ENCODE peak calls at places on chromosomes 16 and 17, in eight cellular contexts. A is AG04450, M is hypothalamus, C is small intestine, L is nephron progenitor cell, U is 8988T, N is left ventricle myocardium inferior, S is AML-193. F is an unnamed sample.

GRCh38 chr17:13293421-13293820 is 275.6 kb upstream of the ELAC2 start:
- DNase-seq in M (no peak), S (no peak), C (no peak), A (no peak), N (no peak), U (no peak), L (no peak), F (no peak)

GRCh38 chr17:7840441-7840840 is 6.4 kb downstream of the KDM6B start:
- DNase-seq in A (no peak), U (no peak), C (no peak), S (no peak), M (no peak), N (no peak), L (no peak), F (no peak)

GRCh38 chr17:32103476-32104113 is 38.7 kb upstream of the RHOT1 start:
- DNase-seq in L (no peak), A (no peak), C (no peak), N (no peak), U (no peak), S (no peak), M (no peak), F (no peak)

GRCh38 chr16:7025616-7026190 is 306.9 kb upstream of the RBFOX1 start:
- DNase-seq in N (peak), L (peak), S (peak), A (no peak), C (peak), M (peak), U (peak), F (no peak)

GRCh38 chr16:70635356-70636016 is 10.9 kb upstream of the IL34 start:
- DNase-seq in M (no peak), N (peak), S (no peak), U (no peak), C (no peak), L (peak), A (peak), F (no peak)

GRCh38 chr17:9064311-9064834 is 43.1 kb downstream of the NTN1 start:
- DNase-seq in L (no peak), C (no peak), M (no peak), U (no peak), A (no peak), S (no peak), N (no peak), F (no peak)

GRCh38 chr17:76529224-76529642 is 8.3 kb downstream of the CYGB start:
- DNase-seq in C (no peak), N (peak), A (no peak), U (no peak), L (no peak), M (peak), S (no peak), F (no peak)

GRCh38 chr16:11064846-11065245 is 120.5 kb downstream of the CLEC16A start:
- DNase-seq in M (no peak), S (no peak), N (no peak), U (no peak), L (no peak), A (no peak), C (no peak), F (no peak)

GRCh38 chr17:20121359-20122235 is 112.4 kb downstream of the SPECC1 start:
- DNase-seq in A (peak), U (peak), N (peak), S (peak), C (peak), M (peak), L (peak), F (peak)

GRCh38 chr17:59668816-59669215 is 38.4 kb downstream of the PTRH2 start:
- DNase-seq in N (no peak), C (no peak), L (no peak), U (no peak), S (peak), M (no peak), A (peak), F (no peak)

GRCh38 chr16:2954647-2955381 is 9.3 kb upstream of the KREMEN2 start:
- DNase-seq in M (no peak), N (no peak), S (no peak), A (no peak), L (no peak), C (peak), U (no peak), F (no peak)

GRCh38 chr17:14373587-14374259 is 72.8 kb downstream of the HS3ST3B1 start:
- DNase-seq in M (no peak), U (no peak), N (no peak), A (no peak), C (no peak), S (no peak), L (no peak), F (no peak)

GRCh38 chr17:28720247-28720996 is 637 bp downstream of the RPL23A start:
- DNase-seq in L (no peak), N (no peak), M (no peak), S (peak), A (no peak), U (no peak), C (no peak), F (no peak)

GRCh38 chr16:67928147-67928546 is 3.5 kb downstream of the CTRL start:
- DNase-seq in S (no peak), M (no peak), A (no peak), U (no peak), C (no peak), N (no peak), L (no peak), F (no peak)

GRCh38 chr16:85003076-85003475 is 8.3 kb downstream of the ZDHHC7 start:
- DNase-seq in A (no peak), C (no peak), S (no peak), N (no peak), L (no peak), U (no peak), M (no peak), F (no peak)

GRCh38 chr16:5010576-5011329 is 23.0 kb downstream of the NAGPA start:
- DNase-seq in L (no peak), S (no peak), M (no peak), U (no peak), C (no peak), A (no peak), N (no peak), F (no peak)

GRCh38 chr17:35892091-35892637 is 12.0 kb upstream of the CCL5 start:
- DNase-seq in S (no peak), A (no peak), N (no peak), U (no peak), L (no peak), C (no peak), M (no peak), F (peak)

GRCh38 chr16:67029249-67030096 is 524 bp downstream of the CBFB start:
- DNase-seq in L (peak), S (peak), M (peak), C (peak), U (peak), A (no peak), N (peak), F (peak)

GRCh38 chr16:4989391-4990006 is 31.4 kb downstream of the SEC14L5 start:
- DNase-seq in L (no peak), S (no peak), C (no peak), U (no peak), M (no peak), N (no peak), A (no peak), F (no peak)

GRCh38 chr17:19304209-19304608 is 58.3 kb downstream of the B9D1 start:
- DNase-seq in S (peak), C (peak), L (no peak), A (no peak), M (no peak), U (no peak), N (peak), F (no peak)